ENCODE peak calls at places on chromosome 10, in ten cellular contexts. P is CD8-positive, alpha-beta T cell; C is DMS153; I is stimulated activated CD4-positive, alpha-beta T cell treated with anti-CD3 and anti-CD28 coated beads, Interleukin-2, amount 100 ng/mL, for 48 hours; Y is fibroblast of the conjunctiva; E is right cardiac atrium; H is activated CD8-positive, alpha-beta memory T cell treated with anti-CD3 and anti-CD28 coated beads for 4 hours; G is NCI-H774; W is WTC11; K is hypothalamus. R is an unnamed sample.

GRCh38 chr10:101062231-101063161 is 707 bp downstream of the KAZALD1 start:
- DNase-seq in E (peak), G (peak), Y (no peak), W (peak), K (no peak), P (peak), I (peak), C (peak), H (no peak), R (peak)

GRCh38 chr10:128879441-128880175 is 587.4 kb upstream of the MGMT start:
- DNase-seq in K (no peak), C (no peak), G (no peak), W (no peak), Y (no peak), I (no peak), E (no peak), H (no peak), P (no peak), R (no peak)

GRCh38 chr10:97234403-97234802 is 48.6 kb upstream of the SLIT1 start:
- DNase-seq in E (no peak), G (peak), K (no peak), H (no peak), W (no peak), Y (peak), P (no peak), I (no peak), C (peak), R (no peak)

GRCh38 chr10:2921956-2922680 is 145.2 kb upstream of the PFKP start:
- DNase-seq in C (no peak), W (no peak), E (no peak), K (no peak), G (no peak), H (no peak), Y (no peak), P (no peak), I (no peak), R (no peak)

GRCh38 chr10:45235823-45236222 is 79.6 kb downstream of the OR13A1 start:
- DNase-seq in H (no peak), C (no peak), K (no peak), P (no peak), G (no peak), I (no peak), Y (no peak), E (no peak), W (no peak), R (no peak)

GRCh38 chr10:373015-373414 is 237.8 kb downstream of the ZMYND11 start:
- DNase-seq in G (no peak), P (no peak), C (no peak), W (no peak), I (no peak), Y (no peak), E (no peak), H (no peak), K (no peak), R (no peak)

GRCh38 chr10:661891-662605 is 27.4 kb downstream of the DIP2C start:
- DNase-seq in W (no peak), H (no peak), I (no peak), E (no peak), C (peak), G (peak), K (no peak), P (no peak), Y (no peak), R (no peak)

GRCh38 chr10:35426657-35427056 is 90.3 kb downstream of the CCNY start:
- DNase-seq in K (no peak), P (no peak), W (no peak), I (no peak), G (no peak), Y (no peak), E (no peak), C (no peak), H (no peak), R (no peak)

GRCh38 chr10:62843591-62843990 is 27.4 kb upstream of the EGR2 start:
- DNase-seq in C (no peak), E (no peak), I (no peak), G (no peak), H (no peak), K (no peak), W (no peak), P (no peak), Y (no peak), R (no peak)

GRCh38 chr10:55146032-55146431 is 345.0 kb upstream of the PCDH15 start:
- DNase-seq in Y (no peak), H (no peak), I (no peak), W (no peak), K (no peak), G (no peak), P (no peak), E (no peak), C (no peak), R (no peak)

GRCh38 chr10:126669188-126669587 is 1.3 kb downstream of the C10orf90 start:
- DNase-seq in W (no peak), G (no peak), H (no peak), Y (no peak), E (no peak), C (peak), K (no peak), I (no peak), P (no peak), R (no peak)

GRCh38 chr10:1631282-1631681 is 106.0 kb downstream of the ADARB2 start:
- DNase-seq in E (no peak), Y (no peak), G (no peak), K (no peak), H (no peak), P (no peak), I (no peak), W (no peak), C (peak), R (no peak)

GRCh38 chr10:67883710-67884312 is 645 bp upstream of the SIRT1 start:
- DNase-seq in C (no peak), K (no peak), E (no peak), P (no peak), I (peak), W (no peak), G (peak), Y (peak), H (no peak), R (no peak)

GRCh38 chr10:117596666-117597065 is 54.1 kb downstream of the EMX2 start:
- DNase-seq in W (no peak), Y (no peak), E (no peak), I (no peak), K (no peak), P (no peak), G (no peak), C (no peak), H (no peak), R (no peak)

GRCh38 chr10:1462521-1462920 is 274.8 kb downstream of the ADARB2 start:
- DNase-seq in C (no peak), P (no peak), K (no peak), I (no peak), E (no peak), Y (no peak), W (no peak), G (no peak), H (no peak), R (no peak)